ENCODE peak calls at places on chromosomes 12 and 14, in five cellular contexts. L is T-cell; T is stimulated activated naive CD8-positive, alpha-beta T cell treated with anti-CD3 and anti-CD28 coated beads, Interleukin-15, Interleukin-2, amounts not matched to agents 100 U/mL and 50 U/mL, for 24 hours; F is left cardiac atrium; S is lung. V is an unnamed sample.

GRCh38 chr14:93135399-93135798 is 19.7 kb upstream of the ITPK1 start:
- ATAC-seq in L (no peak), T (no peak), F (no peak), S (no peak), V (no peak)

GRCh38 chr12:108232565-108232964 is 103.5 kb downstream of the WSCD2 start:
- ATAC-seq in L (no peak), T (no peak), F (no peak), S (no peak), V (no peak)

GRCh38 chr14:37650356-37651037 is 55.1 kb downstream of the TTC6 start:
- ATAC-seq in L (no peak), T (no peak), F (no peak), S (no peak), V (no peak)

GRCh38 chr12:12372946-12373722 is 16.3 kb downstream of the BORCS5 start:
- ATAC-seq in L (no peak), T (no peak), F (no peak), S (no peak), V (no peak)

GRCh38 chr12:2976581-2976996 is 17.4 kb downstream of the TEAD4 start:
- ATAC-seq in L (no peak), T (no peak), F (peak; percentile 58), S (no peak), V (no peak)

GRCh38 chr14:67766035-67766680 is 50.2 kb downstream of the ZFYVE26 start:
- ATAC-seq in L (no peak), T (no peak), F (peak; percentile 52), S (no peak), V (peak; percentile 63)

GRCh38 chr12:31736472-31736871 is 7.7 kb upstream of the AMN1 start:
- ATAC-seq in L (peak; percentile 90), T (peak; percentile 90), F (peak; percentile 69), S (no peak), V (peak; percentile 65)

GRCh38 chr14:93675651-93676050 is 112.6 kb downstream of the PRIMA1 start:
- ATAC-seq in L (no peak), T (no peak), F (peak; percentile 68), S (no peak), V (no peak)

GRCh38 chr14:76346391-76347160 is 29.4 kb upstream of the ESRRB start:
- ATAC-seq in L (no peak), T (no peak), F (no peak), S (no peak), V (peak; percentile 28)